ENCODE peak calls at places on chromosomes 5 and 9, in ten cellular contexts. D is ovary, V is AG04450, Y is colonic mucosa, I is GM23248, W is PC-9, R is cardiac muscle cell, F is aorta, S is gastrocnemius medialis, L is body of pancreas. O is an unnamed sample. For H3K9me3, the result is how much of the 10 kb centered on the place peaks cover.

GRCh38 chr5:162119801-162120200 is 52.2 kb downstream of the GABRG2 start:
- DNase-seq in D (no peak), V (no peak), Y (no peak), I (no peak), W (no peak), R (no peak), F (no peak), S (no peak), L (no peak), O (no peak)

GRCh38 chr5:665956-666711 is 27.0 kb downstream of the TPPP start:
- DNase-seq in D (no peak), V (no peak), Y (no peak), I (no peak), W (no peak), R (no peak), F (peak), S (no peak), L (no peak), O (peak)

GRCh38 chr9:125131778-125132177 is 11.6 kb downstream of the SCAI start:
- DNase-seq in D (no peak), V (no peak), Y (no peak), I (no peak), W (no peak), R (no peak), F (no peak), S (no peak), L (no peak), O (no peak)

GRCh38 chr5:141778211-141778610 is 96.2 kb upstream of the ARAP3 start:
- DNase-seq in D (peak), V (peak), Y (no peak), I (peak), W (peak), R (no peak), F (no peak), S (no peak), L (no peak), O (no peak)

GRCh38 chr5:177491429-177491945 is 5.9 kb downstream of the PDLIM7 start:
- DNase-seq in D (no peak), V (no peak), Y (no peak), I (peak), W (no peak), R (peak), F (peak), S (no peak), L (no peak), O (no peak)

GRCh38 chr5:148687427-148687826 is 33.1 kb upstream of the HTR4 start:
- DNase-seq in D (no peak), V (no peak), Y (peak), I (peak), W (no peak), R (peak), F (no peak), S (no peak), L (peak), O (no peak)

GRCh38 chr9:83451308-83451707 is 86.9 kb downstream of the FRMD3 start:
- DNase-seq in D (no peak), V (no peak), Y (no peak), I (peak), W (peak), R (no peak), F (no peak), S (no peak), L (no peak), O (no peak)

GRCh38 chr5:125232779-125233230 is 486.4 kb upstream of the ZNF608 start:
- DNase-seq in D (no peak), V (peak), Y (no peak), I (peak), W (no peak), R (no peak), F (no peak), S (no peak), L (peak), O (no peak)

GRCh38 chr9:32966036-32966435 is 35.4 kb downstream of the APTX start:
- DNase-seq in D (no peak), V (no peak), Y (no peak), I (no peak), W (no peak), R (no peak), F (no peak), S (no peak), L (no peak), O (no peak)

GRCh38 chr5:50325237-50325832 is 115.8 kb downstream of the EMB start:
- DNase-seq in D (no peak), V (no peak), Y (no peak), I (peak), W (no peak), R (peak), F (no peak), S (no peak), L (no peak), O (no peak)

GRCh38 chr5:50328193-50328729 is 112.8 kb downstream of the EMB start:
- DNase-seq in D (no peak), V (no peak), Y (no peak), I (no peak), W (no peak), R (no peak), F (no peak), S (no peak), L (no peak), O (no peak)
- H3K9me3 ChIP-seq in D (under half), V (under half), Y (under half), I (under half), W (under half), R (under half), F (under half), S (under half), L (under half), O (under half)

DNA sequence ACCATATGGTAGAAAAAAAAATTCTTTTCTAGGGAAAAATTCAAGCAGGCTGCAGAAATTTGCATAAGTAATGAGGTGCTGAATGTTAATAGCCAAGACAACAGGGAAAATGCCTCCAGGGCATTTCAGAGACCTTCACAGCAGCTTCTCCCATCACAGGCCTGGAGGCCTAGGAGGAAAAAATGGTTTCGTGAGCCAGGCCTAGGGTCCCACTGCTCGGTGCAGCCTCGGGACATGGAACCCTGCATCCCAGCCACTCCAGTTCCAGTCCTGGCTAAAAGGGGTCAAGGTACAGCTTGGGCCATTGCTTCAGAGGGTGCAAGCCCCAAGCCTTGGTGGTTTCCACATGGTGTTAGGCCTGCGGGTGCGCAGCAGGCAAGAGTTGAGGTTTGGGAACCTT is 436.0 kb upstream of the SMC2 start:
- DNase-seq in D (no peak), V (no peak), Y (no peak), I (no peak), W (no peak), R (no peak), F (no peak), S (no peak), L (no peak), O (no peak)
- H3K9me3 ChIP-seq in D (under half), V (under half), Y (under half), I (under half), W (under half), R (under half), F (under half), S (under half), L (under half), O (under half)

GRCh38 chr5:106474066-106474465 is 1196.7 kb downstream of the EFNA5 start:
- DNase-seq in D (no peak), V (no peak), Y (no peak), I (no peak), W (no peak), R (no peak), F (no peak), S (no peak), L (no peak), O (no peak)
- H3K9me3 ChIP-seq in D (under half), V (under half), Y (under half), I (under half), W (under half), R (under half), F (under half), S (under half), L (under half), O (under half)

GRCh38 chr5:119300311-119300670 is 55.5 kb upstream of the TNFAIP8 start:
- DNase-seq in D (no peak), V (no peak), Y (no peak), I (no peak), W (no peak), R (no peak), F (no peak), S (no peak), L (no peak), O (no peak)
- H3K9me3 ChIP-seq in D (under half), V (under half), Y (under half), I (under half), W (under half), R (under half), F (under half), S (under half), L (under half), O (under half)

DNA sequence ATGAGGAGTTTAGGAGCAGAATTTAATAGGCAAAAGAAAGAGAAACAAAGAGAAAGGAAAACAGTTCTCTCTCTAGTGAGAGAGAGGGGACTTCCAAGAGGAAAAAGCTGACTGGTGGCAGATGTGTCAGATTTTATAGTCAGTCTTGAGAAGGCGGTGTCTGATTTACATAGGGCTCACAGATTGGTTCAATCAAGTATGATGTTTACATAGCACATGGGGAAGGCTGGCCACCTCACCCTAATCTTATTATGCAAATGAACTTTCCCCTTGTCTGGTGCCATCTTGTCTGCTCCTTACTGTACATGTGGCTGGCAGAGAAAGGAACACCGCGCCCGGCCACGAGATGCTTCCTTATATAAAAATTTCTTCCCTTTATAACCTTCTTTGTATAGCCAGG is 24.7 kb downstream of the UNC13B start:
- DNase-seq in D (no peak), V (no peak), Y (peak), I (no peak), W (no peak), R (no peak), F (no peak), S (no peak), L (no peak), O (no peak)
- H3K9me3 ChIP-seq in D (under half), V (under half), Y (under half), I (under half), W (under half), R (under half), F (under half), S (under half), L (under half), O (under half)

GRCh38 chr9:135123735-135124134 is 36.3 kb downstream of the OLFM1 start:
- DNase-seq in D (no peak), V (no peak), Y (no peak), I (no peak), W (no peak), R (peak), F (no peak), S (peak), L (peak), O (no peak)

GRCh38 chr9:135122316-135122715 is 34.8 kb downstream of the OLFM1 start:
- DNase-seq in D (no peak), V (no peak), Y (no peak), I (no peak), W (no peak), R (no peak), F (no peak), S (no peak), L (no peak), O (peak)

GRCh38 chr9:135126480-135127187 is 39.2 kb downstream of the OLFM1 start:
- DNase-seq in D (no peak), V (no peak), Y (no peak), I (peak), W (no peak), R (no peak), F (no peak), S (peak), L (no peak), O (peak)

GRCh38 chr9:135120249-135120648 is 32.8 kb downstream of the OLFM1 start:
- DNase-seq in D (no peak), V (no peak), Y (no peak), I (no peak), W (no peak), R (no peak), F (no peak), S (no peak), L (no peak), O (no peak)

DNA sequence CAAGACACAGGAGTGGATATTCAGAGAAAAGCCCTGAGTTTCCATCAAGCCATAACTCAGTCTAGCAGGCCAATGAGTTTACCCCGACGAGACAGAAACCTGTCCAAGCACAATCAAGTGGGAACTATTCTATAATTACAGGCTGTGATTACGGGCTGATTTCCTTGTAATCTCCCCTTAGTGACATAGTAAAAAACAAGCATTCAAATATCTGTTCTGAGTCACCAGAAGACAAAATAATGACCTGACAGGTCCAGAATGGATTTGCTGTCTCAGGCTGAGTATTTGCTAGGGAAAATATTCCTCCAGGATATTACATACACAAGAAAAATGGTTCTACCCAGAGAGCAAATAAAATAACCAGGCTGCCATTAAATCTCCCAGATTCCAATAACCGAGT is 35.7 kb downstream of the OLFM1 start:
- DNase-seq in D (no peak), V (no peak), Y (no peak), I (no peak), W (no peak), R (no peak), F (no peak), S (no peak), L (no peak), O (no peak)
- H3K9me3 ChIP-seq in D (under half), V (half or more), Y (under half), I (under half), W (under half), R (under half), F (under half), S (under half), L (under half), O (under half)

GRCh38 chr9:1044643-1045042 is 5.5 kb upstream of the DMRT2 start:
- DNase-seq in D (no peak), V (no peak), Y (no peak), I (no peak), W (no peak), R (no peak), F (no peak), S (peak), L (no peak), O (peak)
- H3K9me3 ChIP-seq in D (under half), V (under half), Y (under half), I (under half), W (under half), R (under half), F (under half), S (under half), L (under half), O (under half)

O was measured in right cardiac atrium.